ENCODE peak calls at places on chromosomes 12 and 14, in five cellular contexts. O, I, D, N and C are unnamed samples.

GRCh38 chr12:115261691-115262398 is 577.9 kb upstream of the TBX3 start:
- DNase-seq in O (no peak), I (peak; percentile 19), D (no peak), N (no peak), C (no peak)

GRCh38 chr14:53151523-53151866 is 1.6 kb downstream of the DDHD1 start:
- DNase-seq in O (no peak), I (no peak), D (no peak), N (no peak), C (no peak)

GRCh38 chr12:2064078-2064507 is 11.3 kb downstream of the CACNA1C start:
- DNase-seq in O (no peak), I (peak; percentile 62), D (no peak), N (peak; percentile 69), C (no peak)

GRCh38 chr14:105120056-105120455 is 48.5 kb downstream of the JAG2 start:
- DNase-seq in O (no peak), I (no peak), D (no peak), N (no peak), C (no peak)

GRCh38 chr14:59277659-59278058 is 89.2 kb downstream of the DAAM1 start:
- DNase-seq in O (no peak), I (peak; percentile 16), D (no peak), N (no peak), C (no peak)

GRCh38 chr12:52423661-52424503 is 10.3 kb downstream of the KRT75 start:
- DNase-seq in O (no peak), I (no peak), D (no peak), N (no peak), C (no peak)

GRCh38 chr12:25811656-25812126 is 146.8 kb upstream of the RASSF8 start:
- DNase-seq in O (no peak), I (peak; percentile 66), D (no peak), N (peak; percentile 52), C (peak; percentile 46)

GRCh38 chr14:49641697-49642129 is 6.7 kb upstream of the DNAAF2 start:
- DNase-seq in O (no peak), I (peak; percentile 26), D (no peak), N (no peak), C (no peak)

GRCh38 chr14:23173796-23174195 is 9.7 kb downstream of the SLC7A8 start:
- DNase-seq in O (no peak), I (no peak), D (no peak), N (no peak), C (no peak)

GRCh38 chr12:98297557-98297956 is 217.8 kb upstream of the TMPO start:
- DNase-seq in O (no peak), I (no peak), D (no peak), N (no peak), C (no peak)

GRCh38 chr12:110585231-110585799 is 2.2 kb upstream of the PPTC7 start:
- DNase-seq in O (no peak), I (no peak), D (no peak), N (peak; percentile 54), C (no peak)

GRCh38 chr12:116458492-116458891 is 100.7 kb upstream of the MAP1LC3B2 start:
- DNase-seq in O (no peak), I (no peak), D (no peak), N (no peak), C (no peak)

GRCh38 chr12:92110083-92110640 is 35.5 kb downstream of the BTG1 start:
- DNase-seq in O (no peak), I (no peak), D (no peak), N (no peak), C (no peak)

GRCh38 chr12:51341259-51342007 is 5.0 kb downstream of the CELA1 start:
- DNase-seq in O (peak; percentile 73), I (peak; percentile 80), D (no peak), N (peak; percentile 48), C (no peak)

GRCh38 chr14:58540693-58541092 is 97.1 kb upstream of the DACT1 start:
- DNase-seq in O (no peak), I (no peak), D (no peak), N (no peak), C (no peak)

GRCh38 chr12:57779736-57780135 is 2.9 kb upstream of the TSFM start:
- DNase-seq in O (no peak), I (no peak), D (no peak), N (no peak), C (no peak)

GRCh38 chr12:69575346-69575745 is 9.9 kb upstream of the CCT2 start:
- DNase-seq in O (no peak), I (no peak), D (no peak), N (no peak), C (no peak)

GRCh38 chr12:97336896-97337751 is 125.5 kb upstream of the RMST start:
- DNase-seq in O (no peak), I (peak; percentile 17), D (no peak), N (no peak), C (no peak)

GRCh38 chr12:93595336-93595735 is 22.9 kb downstream of the SOCS2 start:
- DNase-seq in O (no peak), I (no peak), D (no peak), N (no peak), C (no peak)

DNA sequence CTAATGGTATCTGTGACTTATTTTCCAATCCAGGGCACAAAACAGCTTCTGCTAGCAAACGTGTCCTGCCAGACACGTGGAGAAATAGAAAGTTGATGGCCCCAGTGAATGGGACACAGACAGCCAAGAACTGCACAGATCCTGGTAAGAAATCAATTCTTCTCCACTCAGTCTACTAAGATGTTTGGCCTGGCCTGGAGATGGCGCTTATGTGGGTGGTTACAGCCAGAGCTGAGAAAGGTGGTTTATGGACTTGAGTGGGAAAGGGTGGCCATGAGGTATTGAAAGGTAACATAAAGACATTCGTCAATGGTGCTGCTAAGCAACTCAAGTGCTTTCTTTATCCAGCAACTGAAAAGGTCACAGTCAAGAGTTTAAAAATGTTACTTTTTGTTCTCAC is 2.9 kb downstream of the SLC24A4 start:
- DNase-seq in O (no peak), I (no peak), D (no peak), N (no peak), C (no peak)
- TF ChIP-seq CTCF in O (no peak), I (peak; percentile 6), D (no peak), N (no peak), C (no peak)

GRCh38 chr12:8846305-8846704 is 23.9 kb downstream of the A2ML1 start:
- DNase-seq in O (no peak), I (no peak), D (no peak), N (no peak), C (no peak)

GRCh38 chr12:8849785-8850184 is 27.4 kb downstream of the A2ML1 start:
- DNase-seq in O (no peak), I (no peak), D (no peak), N (no peak), C (no peak)

GRCh38 chr12:8847435-8847834 is 25.0 kb downstream of the A2ML1 start:
- DNase-seq in O (no peak), I (no peak), D (no peak), N (no peak), C (no peak)

GRCh38 chr12:8852119-8852518 is 29.7 kb downstream of the A2ML1 start:
- DNase-seq in O (no peak), I (no peak), D (no peak), N (no peak), C (no peak)
- H3K4me3 ChIP-seq in O (no peak overlapping the region), I (no peak overlapping the region), D (no peak overlapping the region), N (no peak overlapping the region), C (no peak overlapping the region)

GRCh38 chr12:48080285-48080684 is 25.6 kb downstream of the SENP1 start:
- DNase-seq in O (no peak), I (no peak), D (no peak), N (no peak), C (no peak)

GRCh38 chr12:48080821-48081220 is 25.1 kb downstream of the SENP1 start:
- DNase-seq in O (no peak), I (no peak), D (no peak), N (no peak), C (no peak)

GRCh38 chr12:48086327-48086726 is 19.6 kb downstream of the SENP1 start:
- DNase-seq in O (no peak), I (no peak), D (no peak), N (no peak), C (no peak)

GRCh38 chr12:48084841-48085460 is 20.9 kb downstream of the SENP1 start:
- DNase-seq in O (no peak), I (no peak), D (no peak), N (no peak), C (no peak)

DNA sequence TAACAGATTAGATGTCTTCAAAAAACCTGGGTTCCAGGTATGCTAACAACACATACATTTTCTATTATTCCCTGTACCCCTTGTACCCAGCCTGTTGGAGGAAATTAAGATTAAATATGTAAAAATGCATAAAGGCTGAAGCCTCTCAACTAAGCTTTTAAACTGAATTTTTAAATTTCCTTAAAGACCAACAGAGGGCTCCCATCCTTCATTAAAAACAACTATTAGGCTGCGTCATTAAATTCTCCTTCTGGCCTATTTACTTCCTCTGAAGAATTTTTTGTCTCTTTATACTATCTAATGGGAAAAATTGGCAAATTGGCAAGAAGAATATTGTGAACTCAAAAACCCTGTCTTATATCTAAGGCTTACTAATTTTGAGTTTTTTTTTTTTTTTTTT is 21.8 kb downstream of the SENP1 start:
- DNase-seq in O (no peak), I (no peak), D (no peak), N (no peak), C (no peak)
- TF ChIP-seq CTCF in O (peak; percentile 30), I (no peak), D (no peak), N (peak; percentile 20), C (no peak)

DNA sequence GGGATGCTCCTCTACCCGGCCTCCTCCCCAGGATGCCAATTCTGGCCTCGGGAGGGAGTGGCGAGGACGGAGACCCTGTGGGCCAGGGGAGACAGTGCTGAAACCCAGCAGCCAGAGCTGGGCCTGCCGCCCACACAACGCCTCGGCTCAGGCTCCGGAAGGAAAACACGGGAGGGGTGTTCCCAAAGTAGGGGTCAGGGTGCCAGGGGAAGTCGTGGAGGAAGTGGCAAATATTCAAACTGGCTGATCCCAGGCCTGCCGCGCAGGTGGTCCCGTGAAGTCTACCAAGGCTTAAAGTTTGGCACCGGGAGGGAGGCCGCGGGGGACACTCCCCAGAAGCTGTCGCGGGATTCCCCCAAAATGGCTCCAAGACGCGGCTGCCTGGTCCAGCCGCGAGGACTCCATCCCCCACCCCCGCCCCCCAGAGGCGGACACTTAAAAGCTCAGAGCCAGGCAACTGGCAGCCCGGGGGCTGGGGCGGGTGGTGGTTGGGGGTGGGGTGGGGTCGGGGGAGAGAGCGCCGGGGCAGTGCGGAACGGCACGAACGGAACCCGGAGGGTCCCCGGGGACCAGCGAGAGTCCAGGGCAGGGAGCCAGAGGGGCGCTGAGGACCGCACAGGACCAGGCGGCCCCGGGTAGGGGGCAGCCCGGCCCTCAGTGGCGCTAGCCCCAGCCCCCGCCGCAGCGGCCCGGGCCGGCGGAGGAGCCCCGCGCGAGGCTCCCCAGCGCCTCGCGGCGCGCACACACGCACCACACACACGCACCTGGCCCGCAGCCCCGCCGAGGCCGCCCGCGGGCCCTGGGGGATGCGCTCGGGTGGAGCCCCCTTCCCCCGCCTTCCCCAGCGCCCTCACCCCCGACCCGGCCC is 20.0 kb downstream of the BEGAIN start:
- DNase-seq in O (no peak), I (no peak), D (no peak), N (no peak), C (no peak)
- H3K4me3 ChIP-seq in O (peak overlapping the region; percentile 64), I (no peak overlapping the region), D (no peak overlapping the region), N (no peak overlapping the region), C (no peak overlapping the region)

GRCh38 chr14:85415015-85415712 is 114.8 kb upstream of the FLRT2 start:
- DNase-seq in O (no peak), I (no peak), D (peak; percentile 56), N (peak; percentile 99), C (peak; percentile 90)
- TF ChIP-seq CTCF in O (no peak), I (no peak), D (peak; percentile 31), N (peak; percentile 76), C (peak; percentile 55)

GRCh38 chr12:100794441-100795192 is at the start of gene ANO4:
- DNase-seq in O (no peak), I (no peak), D (no peak), N (peak; percentile 14), C (no peak)
- H3K4me3 ChIP-seq in O (no peak within 1 kb of the TSS), I (no peak within 1 kb of the TSS), D (peak within 1 kb of the TSS; percentile 10), N (no peak within 1 kb of the TSS), C (no peak within 1 kb of the TSS)